ENCODE peak calls at places on chromosomes 6 and 20, in seven cellular contexts. T is ureter; A is NCI-H1092; R is activated CD4-positive, alpha-beta T cell treated with anti-CD3 and anti-CD28 coated beads, Interleukin-2, amount 50 U/mL, for 24 hours; W is cardiac muscle cell; P is sigmoid colon; V is HTR-8/SVneo. E is an unnamed sample.

GRCh38 chr6:47221565-47221964 is 88.1 kb downstream of the TNFRSF21 start:
- DNase-seq in V (no peak), T (no peak), A (no peak), R (no peak), W (no peak), P (no peak), E (no peak)

GRCh38 chr20:62716198-62716940 is 7.7 kb downstream of the NTSR1 start:
- DNase-seq in V (peak; percentile 48), R (no peak), A (no peak), W (no peak), T (no peak), P (peak; percentile 83), E (no peak)

GRCh38 chr20:47230811-47231256 is 125.7 kb downstream of the ZMYND8 start:
- DNase-seq in R (no peak), V (no peak), P (no peak), A (no peak), T (no peak), W (no peak), E (peak; percentile 36)

GRCh38 chr6:142242269-142242668 is 59.5 kb upstream of the ADGRG6 start:
- DNase-seq in A (no peak), V (peak; percentile 27), P (no peak), W (peak; percentile 36), T (no peak), R (no peak), E (no peak)

GRCh38 chr6:125888989-125889656 is 67.4 kb upstream of the HINT3 start:
- DNase-seq in W (peak; percentile 62), T (no peak), R (peak; percentile 11), A (no peak), P (no peak), V (no peak), E (no peak)

GRCh38 chr6:75109025-75109424 is 96.8 kb downstream of the COL12A1 start:
- DNase-seq in T (no peak), R (no peak), P (no peak), W (no peak), A (no peak), V (no peak), E (no peak)

GRCh38 chr20:47544852-47545251 is 43.2 kb downstream of the NCOA3 start:
- DNase-seq in P (no peak), W (peak; percentile 30), A (no peak), R (no peak), T (no peak), V (no peak), E (no peak)

GRCh38 chr20:24966317-24967012 is 17.4 kb downstream of the CST7 start:
- DNase-seq in V (no peak), R (no peak), T (peak; percentile 27), W (no peak), P (peak; percentile 30), A (no peak), E (no peak)

GRCh38 chr6:19399406-19399805 is 437.8 kb upstream of the ID4 start:
- DNase-seq in W (peak; percentile 42), A (no peak), R (no peak), V (no peak), T (no peak), P (peak; percentile 65), E (peak; percentile 64)

GRCh38 chr20:45779011-45779915 is 12.4 kb downstream of the WFDC3 start:
- DNase-seq in P (peak; percentile 98), R (no peak), T (peak; percentile 93), V (peak; percentile 98), W (peak; percentile 98), A (no peak), E (no peak)

GRCh38 chr20:37155987-37156386 is 23.1 kb upstream of the RPN2 start:
- DNase-seq in P (no peak), W (no peak), R (no peak), V (no peak), T (no peak), A (no peak), E (no peak)

GRCh38 chr6:84728602-84729001 is 35.8 kb downstream of the TBX18 start:
- DNase-seq in W (peak; percentile 48), V (peak; percentile 5), R (no peak), T (no peak), P (no peak), A (no peak), E (no peak)